ENCODE peak calls at places on chromosomes 2 and 18, in five cellular contexts. J, B, O, L and T are unnamed samples.

GRCh38 chr2:122663737-122664136 is 908.3 kb downstream of the TSN start:
- DNase-seq in J (no peak), B (no peak), O (no peak), L (no peak), T (no peak)

GRCh38 chr2:85181093-85181685 is 48.0 kb downstream of the TCF7L1 start:
- DNase-seq in J (no peak), B (no peak), O (no peak), L (no peak), T (no peak)

GRCh38 chr2:68059769-68060525 is 2.9 kb downstream of the C1D start:
- DNase-seq in J (no peak), B (peak), O (no peak), L (no peak), T (no peak)

GRCh38 chr18:42922363-42922762 is 193.1 kb downstream of the RIT2 start:
- DNase-seq in J (no peak), B (no peak), O (no peak), L (no peak), T (no peak)

GRCh38 chr18:65124633-65125032 is 626.2 kb upstream of the CDH7 start:
- DNase-seq in J (no peak), B (no peak), O (no peak), L (no peak), T (no peak)

GRCh38 chr2:172943992-172944793 is 131.5 kb upstream of the MAP3K20 start:
- DNase-seq in J (no peak), B (no peak), O (no peak), L (no peak), T (no peak)

GRCh38 chr2:203683932-203684556 is 22.4 kb upstream of the CD28 start:
- DNase-seq in J (no peak), B (peak), O (no peak), L (no peak), T (peak)

GRCh38 chr2:71531522-71532047 is 78.2 kb downstream of the DYSF start:
- DNase-seq in J (no peak), B (peak), O (no peak), L (no peak), T (no peak)

GRCh38 chr2:23131066-23131575 is 253.9 kb upstream of the KLHL29 start:
- DNase-seq in J (no peak), B (no peak), O (no peak), L (no peak), T (no peak)

GRCh38 chr18:9742588-9743131 is 34.6 kb downstream of the RAB31 start:
- DNase-seq in J (no peak), B (peak), O (no peak), L (no peak), T (no peak)

GRCh38 chr2:46315103-46315890 is 18.1 kb downstream of the EPAS1 start:
- DNase-seq in J (peak), B (peak), O (no peak), L (peak), T (peak)

GRCh38 chr2:20600756-20601325 is 50.1 kb downstream of the HS1BP3 start:
- DNase-seq in J (no peak), B (no peak), O (no peak), L (no peak), T (no peak)

GRCh38 chr18:6389005-6389404 is 25.7 kb downstream of the L3MBTL4 start:
- DNase-seq in J (no peak), B (no peak), O (no peak), L (no peak), T (no peak)